ENCODE peak calls at places on chromosomes 16 and 17, in ten cellular contexts. One of them, this sample, is unnamed.

GRCh38 chr17:16922386-16923096 is 49.4 kb downstream of the TNFRSF13B start:
- DNase-seq in endothelial cell: no peak
- DNase-seq in lower lobe of right lung: no peak
- DNase-seq in thoracic aorta: no peak
- DNase-seq in colonic mucosa: no peak
- DNase-seq in fibroblast of mammary gland: no peak
- DNase-seq in IMR-90: peak; percentile 8
- DNase-seq in psoas muscle: no peak
- DNase-seq in Peyer's patch: no peak
- DNase-seq in mammary epithelial cell: no peak
- DNase-seq in this sample: no peak

GRCh38 chr16:26382607-26383006 is 684.1 kb upstream of the C16orf82 start:
- DNase-seq in Peyer's patch: no peak
- DNase-seq in psoas muscle: no peak
- DNase-seq in IMR-90: no peak
- DNase-seq in endothelial cell: no peak
- DNase-seq in fibroblast of mammary gland: no peak
- DNase-seq in colonic mucosa: no peak
- DNase-seq in thoracic aorta: no peak
- DNase-seq in mammary epithelial cell: no peak
- DNase-seq in lower lobe of right lung: no peak
- DNase-seq in this sample: no peak

GRCh38 chr17:64331946-64332493 is 58.6 kb downstream of the PECAM1 start:
- DNase-seq in psoas muscle: peak; percentile 53
- DNase-seq in thoracic aorta: no peak
- DNase-seq in endothelial cell: no peak
- DNase-seq in fibroblast of mammary gland: peak; percentile 45
- DNase-seq in lower lobe of right lung: peak; percentile 76
- DNase-seq in Peyer's patch: no peak
- DNase-seq in mammary epithelial cell: no peak
- DNase-seq in colonic mucosa: no peak
- DNase-seq in IMR-90: no peak
- DNase-seq in this sample: no peak

GRCh38 chr16:85061566-85061965 is 34.0 kb downstream of the KIAA0513 start:
- DNase-seq in colonic mucosa: no peak
- DNase-seq in IMR-90: no peak
- DNase-seq in Peyer's patch: no peak
- DNase-seq in fibroblast of mammary gland: no peak
- DNase-seq in endothelial cell: no peak
- DNase-seq in mammary epithelial cell: no peak
- DNase-seq in thoracic aorta: no peak
- DNase-seq in lower lobe of right lung: peak; percentile 85
- DNase-seq in psoas muscle: no peak
- DNase-seq in this sample: no peak

GRCh38 chr16:24253192-24253591 is 2.9 kb upstream of the CACNG3 start:
- DNase-seq in Peyer's patch: no peak
- DNase-seq in IMR-90: peak; percentile 38
- DNase-seq in fibroblast of mammary gland: peak; percentile 26
- DNase-seq in psoas muscle: no peak
- DNase-seq in lower lobe of right lung: no peak
- DNase-seq in endothelial cell: peak; percentile 34
- DNase-seq in colonic mucosa: no peak
- DNase-seq in thoracic aorta: no peak
- DNase-seq in mammary epithelial cell: peak; percentile 32
- DNase-seq in this sample: peak; percentile 33

GRCh38 chr16:69465083-69465721 is 40.8 kb downstream of the CYB5B start:
- DNase-seq in psoas muscle: no peak
- DNase-seq in endothelial cell: no peak
- DNase-seq in IMR-90: peak; percentile 79
- DNase-seq in lower lobe of right lung: no peak
- DNase-seq in fibroblast of mammary gland: no peak
- DNase-seq in Peyer's patch: no peak
- DNase-seq in thoracic aorta: no peak
- DNase-seq in mammary epithelial cell: no peak
- DNase-seq in colonic mucosa: peak; percentile 27
- DNase-seq in this sample: no peak

GRCh38 chr17:78172284-78173024 is 4.1 kb downstream of the SYNGR2 start:
- DNase-seq in colonic mucosa: peak; percentile 90
- DNase-seq in fibroblast of mammary gland: no peak
- DNase-seq in thoracic aorta: no peak
- DNase-seq in IMR-90: peak; percentile 49
- DNase-seq in psoas muscle: peak; percentile 50
- DNase-seq in lower lobe of right lung: peak; percentile 87
- DNase-seq in Peyer's patch: peak; percentile 83
- DNase-seq in endothelial cell: no peak
- DNase-seq in mammary epithelial cell: no peak
- DNase-seq in this sample: peak; percentile 31

GRCh38 chr16:89565506-89566372 is 5.3 kb downstream of the RPL13 start:
- DNase-seq in thoracic aorta: no peak
- DNase-seq in colonic mucosa: peak; percentile 78
- DNase-seq in Peyer's patch: peak; percentile 81
- DNase-seq in psoas muscle: peak; percentile 70
- DNase-seq in mammary epithelial cell: peak; percentile 79
- DNase-seq in fibroblast of mammary gland: peak; percentile 49
- DNase-seq in endothelial cell: peak; percentile 56
- DNase-seq in IMR-90: peak; percentile 44
- DNase-seq in lower lobe of right lung: peak; percentile 77
- DNase-seq in this sample: peak; percentile 51

GRCh38 chr16:77971306-77972131 is 50.8 kb upstream of the CLEC3A start:
- DNase-seq in thoracic aorta: peak; percentile 51
- DNase-seq in lower lobe of right lung: peak; percentile 88
- DNase-seq in mammary epithelial cell: peak; percentile 42
- DNase-seq in IMR-90: peak; percentile 75
- DNase-seq in colonic mucosa: peak; percentile 82
- DNase-seq in fibroblast of mammary gland: peak; percentile 70
- DNase-seq in endothelial cell: peak; percentile 85
- DNase-seq in Peyer's patch: peak; percentile 83
- DNase-seq in psoas muscle: peak; percentile 76
- DNase-seq in this sample: peak; percentile 65

GRCh38 chr16:77974883-77975282 is 47.5 kb upstream of the CLEC3A start:
- DNase-seq in colonic mucosa: no peak
- DNase-seq in psoas muscle: no peak
- DNase-seq in Peyer's patch: no peak
- DNase-seq in lower lobe of right lung: no peak
- DNase-seq in fibroblast of mammary gland: no peak
- DNase-seq in endothelial cell: peak; percentile 46
- DNase-seq in mammary epithelial cell: peak; percentile 9
- DNase-seq in IMR-90: no peak
- DNase-seq in thoracic aorta: no peak
- DNase-seq in this sample: peak; percentile 41

GRCh38 chr16:77977336-77977735 is 45.0 kb upstream of the CLEC3A start:
- DNase-seq in IMR-90: no peak
- DNase-seq in mammary epithelial cell: no peak
- DNase-seq in fibroblast of mammary gland: no peak
- DNase-seq in lower lobe of right lung: no peak
- DNase-seq in colonic mucosa: no peak
- DNase-seq in endothelial cell: no peak
- DNase-seq in Peyer's patch: no peak
- DNase-seq in thoracic aorta: no peak
- DNase-seq in psoas muscle: no peak
- DNase-seq in this sample: no peak

GRCh38 chr16:77975942-77976341 is 46.4 kb upstream of the CLEC3A start:
- DNase-seq in IMR-90: no peak
- DNase-seq in fibroblast of mammary gland: no peak
- DNase-seq in colonic mucosa: no peak
- DNase-seq in thoracic aorta: no peak
- DNase-seq in Peyer's patch: no peak
- DNase-seq in lower lobe of right lung: no peak
- DNase-seq in endothelial cell: no peak
- DNase-seq in psoas muscle: no peak
- DNase-seq in mammary epithelial cell: no peak
- DNase-seq in this sample: no peak
- TF ChIP-seq CTCF in IMR-90: no peak
- TF ChIP-seq CTCF in fibroblast of mammary gland: no peak
- TF ChIP-seq CTCF in colonic mucosa: no peak
- TF ChIP-seq CTCF in thoracic aorta: no peak
- TF ChIP-seq CTCF in Peyer's patch: no peak
- TF ChIP-seq CTCF in lower lobe of right lung: no peak
- TF ChIP-seq CTCF in endothelial cell: no peak
- TF ChIP-seq CTCF in psoas muscle: no peak
- TF ChIP-seq CTCF in mammary epithelial cell: no peak
- TF ChIP-seq CTCF in this sample: no peak

DNA sequence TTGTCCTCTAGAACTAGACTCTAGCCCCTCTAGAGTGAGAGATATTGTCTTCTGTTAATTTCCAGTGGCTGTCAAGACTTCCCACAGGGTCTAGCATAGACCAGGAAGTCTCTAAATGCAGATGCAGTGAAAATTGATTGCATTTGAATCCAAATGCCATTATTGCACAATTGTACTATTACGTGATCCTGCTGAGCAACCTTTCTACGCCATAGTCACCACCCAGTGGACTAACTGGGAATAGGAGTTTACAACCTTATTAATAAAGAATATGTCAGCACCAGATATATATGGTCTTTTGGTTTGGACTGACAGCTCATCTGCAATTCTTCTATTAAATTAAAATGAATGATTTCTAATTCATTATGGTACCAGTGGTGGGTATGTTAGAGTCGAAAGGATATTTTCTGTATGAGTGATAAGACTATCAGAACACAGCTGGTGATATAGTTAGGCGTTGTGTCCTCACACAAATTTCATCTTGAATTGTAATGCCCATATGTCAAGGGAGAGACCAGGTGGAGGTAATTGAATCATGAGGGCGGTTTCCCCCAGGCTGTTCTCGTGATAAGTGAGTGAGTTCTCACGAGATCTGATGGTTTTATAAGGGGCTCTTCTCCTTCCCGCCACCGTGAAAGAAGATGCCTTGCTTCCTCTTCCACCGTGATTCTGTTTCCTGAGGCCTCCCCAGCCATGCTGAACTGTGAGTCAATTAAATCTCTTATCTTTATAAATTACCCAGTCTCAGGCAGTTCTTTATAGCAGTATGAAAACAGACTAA is 138.9 kb upstream of the CA10 start:
- DNase-seq in psoas muscle: no peak
- DNase-seq in thoracic aorta: no peak
- DNase-seq in Peyer's patch: no peak
- DNase-seq in lower lobe of right lung: no peak
- DNase-seq in endothelial cell: no peak
- DNase-seq in mammary epithelial cell: peak; percentile 24
- DNase-seq in fibroblast of mammary gland: peak; percentile 1
- DNase-seq in IMR-90: no peak
- DNase-seq in colonic mucosa: no peak
- DNase-seq in this sample: no peak
- TF ChIP-seq CTCF in psoas muscle: no peak
- TF ChIP-seq CTCF in thoracic aorta: no peak
- TF ChIP-seq CTCF in Peyer's patch: no peak
- TF ChIP-seq CTCF in lower lobe of right lung: no peak
- TF ChIP-seq CTCF in endothelial cell: no peak
- TF ChIP-seq CTCF in mammary epithelial cell: peak; percentile 65
- TF ChIP-seq CTCF in fibroblast of mammary gland: no peak
- TF ChIP-seq CTCF in IMR-90: no peak
- TF ChIP-seq CTCF in colonic mucosa: no peak
- TF ChIP-seq CTCF in this sample: peak; percentile 22

GRCh38 chr16:27790546-27791403 is 240.8 kb downstream of the KATNIP start:
- DNase-seq in Peyer's patch: no peak
- DNase-seq in mammary epithelial cell: no peak
- DNase-seq in lower lobe of right lung: no peak
- DNase-seq in psoas muscle: no peak
- DNase-seq in IMR-90: no peak
- DNase-seq in endothelial cell: no peak
- DNase-seq in colonic mucosa: no peak
- DNase-seq in thoracic aorta: no peak
- DNase-seq in fibroblast of mammary gland: no peak
- DNase-seq in this sample: no peak

GRCh38 chr16:27795992-27796614 is 246.2 kb downstream of the KATNIP start:
- DNase-seq in fibroblast of mammary gland: peak; percentile 28
- DNase-seq in thoracic aorta: no peak
- DNase-seq in lower lobe of right lung: peak; percentile 55
- DNase-seq in psoas muscle: no peak
- DNase-seq in colonic mucosa: peak; percentile 34
- DNase-seq in endothelial cell: peak; percentile 73
- DNase-seq in Peyer's patch: no peak
- DNase-seq in IMR-90: peak; percentile 31
- DNase-seq in mammary epithelial cell: peak; percentile 19
- DNase-seq in this sample: peak; percentile 63

GRCh38 chr16:27791404-27791719 is 241.4 kb downstream of the KATNIP start:
- DNase-seq in mammary epithelial cell: no peak
- DNase-seq in lower lobe of right lung: no peak
- DNase-seq in colonic mucosa: no peak
- DNase-seq in IMR-90: no peak
- DNase-seq in fibroblast of mammary gland: no peak
- DNase-seq in psoas muscle: no peak
- DNase-seq in thoracic aorta: no peak
- DNase-seq in endothelial cell: no peak
- DNase-seq in Peyer's patch: no peak
- DNase-seq in this sample: no peak

GRCh38 chr16:27789595-27790241 is 239.8 kb downstream of the KATNIP start:
- DNase-seq in mammary epithelial cell: no peak
- DNase-seq in lower lobe of right lung: no peak
- DNase-seq in thoracic aorta: no peak
- DNase-seq in endothelial cell: no peak
- DNase-seq in IMR-90: no peak
- DNase-seq in fibroblast of mammary gland: no peak
- DNase-seq in colonic mucosa: no peak
- DNase-seq in Peyer's patch: no peak
- DNase-seq in psoas muscle: no peak
- DNase-seq in this sample: no peak

DNA sequence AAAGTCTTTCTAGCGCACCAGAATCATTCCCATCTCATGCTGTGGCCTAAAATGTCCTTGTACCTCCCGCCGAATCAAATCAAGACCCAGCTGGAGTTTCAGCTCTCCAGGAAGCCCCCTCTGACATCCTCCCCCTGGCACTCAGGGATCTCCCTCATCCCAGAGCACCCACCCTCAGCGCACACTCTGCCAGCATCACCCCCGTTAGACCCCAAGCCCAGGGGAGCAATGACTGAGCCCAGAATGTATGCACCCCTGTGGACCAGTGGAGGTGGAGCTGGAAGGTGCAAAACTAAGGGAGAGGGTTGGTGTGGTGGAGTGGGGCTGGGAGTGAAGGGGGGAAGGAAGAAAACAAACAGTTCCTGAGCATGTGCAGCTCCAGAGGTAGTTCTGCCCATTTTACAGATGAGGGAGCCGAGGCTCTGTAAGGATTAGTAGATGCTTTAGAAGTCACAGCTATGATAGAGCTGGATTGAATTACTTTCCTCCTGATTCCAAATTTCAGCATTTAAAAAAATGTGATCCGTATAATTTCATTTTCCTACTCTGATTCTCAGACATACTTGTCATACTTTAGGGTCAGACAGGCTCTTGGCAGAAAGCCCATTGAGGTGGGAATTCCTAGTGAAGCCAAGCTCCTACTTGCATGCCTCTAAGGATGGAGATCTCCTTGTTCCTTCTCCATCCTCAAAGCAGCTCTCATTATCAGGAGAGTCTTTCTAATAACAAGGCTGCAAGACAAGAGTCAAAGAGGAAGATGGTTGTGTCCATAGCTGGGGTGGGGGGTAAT is 242.7 kb downstream of the KATNIP start:
- DNase-seq in endothelial cell: no peak
- DNase-seq in thoracic aorta: no peak
- DNase-seq in mammary epithelial cell: no peak
- DNase-seq in fibroblast of mammary gland: no peak
- DNase-seq in colonic mucosa: no peak
- DNase-seq in lower lobe of right lung: no peak
- DNase-seq in Peyer's patch: no peak
- DNase-seq in IMR-90: no peak
- DNase-seq in psoas muscle: no peak
- DNase-seq in this sample: no peak
- TF ChIP-seq CTCF in endothelial cell: no peak
- TF ChIP-seq CTCF in thoracic aorta: no peak
- TF ChIP-seq CTCF in mammary epithelial cell: no peak
- TF ChIP-seq CTCF in fibroblast of mammary gland: no peak
- TF ChIP-seq CTCF in colonic mucosa: no peak
- TF ChIP-seq CTCF in lower lobe of right lung: no peak
- TF ChIP-seq CTCF in Peyer's patch: no peak
- TF ChIP-seq CTCF in IMR-90: no peak
- TF ChIP-seq CTCF in psoas muscle: no peak
- TF ChIP-seq CTCF in this sample: no peak

DNA sequence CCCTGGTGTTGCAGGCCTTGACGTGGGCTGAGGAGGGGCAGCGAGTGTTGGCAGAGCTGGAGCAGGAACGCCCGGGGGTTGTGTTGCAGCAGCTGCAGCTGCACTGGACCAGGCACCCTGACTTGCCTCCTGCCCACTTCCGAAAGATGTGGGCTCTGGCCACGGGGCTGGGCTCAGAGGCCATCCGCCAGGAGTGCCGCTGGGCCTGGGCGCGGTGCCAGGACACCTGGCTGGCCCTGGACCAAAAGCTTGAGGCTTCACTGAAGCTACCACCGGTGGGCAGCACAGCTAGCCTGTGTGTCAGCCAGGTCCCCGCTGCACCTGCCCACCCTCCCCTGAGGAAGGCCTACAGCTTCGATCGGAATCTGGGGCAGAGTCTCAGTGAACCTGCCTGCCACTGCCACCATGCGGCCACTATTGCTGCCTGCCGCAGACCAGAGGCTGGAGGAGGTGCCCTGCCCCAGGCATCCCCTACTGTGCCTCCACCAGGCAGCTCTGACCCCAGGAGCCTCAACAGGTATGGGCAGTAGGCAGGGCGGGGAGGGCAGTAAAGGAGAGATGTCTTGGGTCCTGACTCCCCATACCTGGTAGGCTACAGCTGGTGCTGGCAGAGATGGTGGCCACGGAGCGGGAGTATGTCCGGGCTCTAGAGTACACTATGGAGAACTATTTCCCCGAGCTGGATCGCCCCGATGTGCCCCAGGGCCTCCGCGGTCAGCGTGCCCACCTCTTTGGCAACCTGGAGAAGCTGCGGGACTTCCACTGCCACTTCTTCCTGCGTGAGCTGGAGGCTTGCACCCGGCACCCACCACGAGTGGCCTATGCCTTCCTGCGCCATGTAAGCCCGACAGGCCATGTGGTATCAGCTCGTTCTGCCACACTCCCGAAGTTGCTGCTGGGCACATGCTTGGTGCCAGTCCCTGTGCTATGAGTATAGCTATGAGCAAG is 5.6 kb downstream of the PLEKHG4 start:
- DNase-seq in lower lobe of right lung: peak; percentile 24
- DNase-seq in mammary epithelial cell: peak; percentile 59
- DNase-seq in colonic mucosa: peak; percentile 49
- DNase-seq in thoracic aorta: no peak
- DNase-seq in psoas muscle: peak; percentile 42
- DNase-seq in fibroblast of mammary gland: peak; percentile 18
- DNase-seq in endothelial cell: peak; percentile 62
- DNase-seq in IMR-90: peak; percentile 12
- DNase-seq in Peyer's patch: peak; percentile 65
- DNase-seq in this sample: no peak
- TF ChIP-seq CTCF in lower lobe of right lung: peak; percentile 25
- TF ChIP-seq CTCF in mammary epithelial cell: peak; percentile 58
- TF ChIP-seq CTCF in colonic mucosa: peak; percentile 38
- TF ChIP-seq CTCF in thoracic aorta: peak; percentile 47
- TF ChIP-seq CTCF in psoas muscle: peak; percentile 67
- TF ChIP-seq CTCF in fibroblast of mammary gland: peak; percentile 31
- TF ChIP-seq CTCF in endothelial cell: no peak
- TF ChIP-seq CTCF in IMR-90: peak; percentile 45
- TF ChIP-seq CTCF in Peyer's patch: peak; percentile 27
- TF ChIP-seq CTCF in this sample: peak; percentile 18

This sample was measured in DND-41.